ENCODE peak calls at places on chromosomes 2 and 18, in five cellular contexts. One of them, this sample, is unnamed.

GRCh38 chr2:28691774-28692281 is 59.8 kb upstream of the PPP1CB start:
- DNase-seq in adrenal gland: peak
- DNase-seq in uterus: peak
- DNase-seq in erythroblast: no peak
- DNase-seq in ovary: no peak
- DNase-seq in this sample: peak

GRCh38 chr18:78561757-78562445 is 417.7 kb upstream of the SALL3 start:
- DNase-seq in erythroblast: no peak
- DNase-seq in uterus: no peak
- DNase-seq in ovary: no peak
- DNase-seq in adrenal gland: no peak
- DNase-seq in this sample: no peak

GRCh38 chr2:170191166-170191872 is 13.4 kb downstream of the MYO3B start:
- DNase-seq in ovary: no peak
- DNase-seq in erythroblast: peak
- DNase-seq in adrenal gland: no peak
- DNase-seq in uterus: no peak
- DNase-seq in this sample: no peak

GRCh38 chr2:234258562-234259141 is 208.2 kb downstream of the SPP2 start:
- DNase-seq in erythroblast: no peak
- DNase-seq in uterus: no peak
- DNase-seq in adrenal gland: no peak
- DNase-seq in ovary: no peak
- DNase-seq in this sample: no peak

GRCh38 chr2:241248897-241249296 is 60.4 kb downstream of the ANO7 start:
- DNase-seq in erythroblast: no peak
- DNase-seq in uterus: no peak
- DNase-seq in ovary: no peak
- DNase-seq in adrenal gland: no peak
- DNase-seq in this sample: no peak

GRCh38 chr18:74525741-74526140 is 8.6 kb upstream of the CNDP1 start:
- DNase-seq in uterus: no peak
- DNase-seq in ovary: no peak
- DNase-seq in adrenal gland: no peak
- DNase-seq in erythroblast: no peak
- DNase-seq in this sample: no peak

GRCh38 chr2:190755796-190756415 is 107.0 kb downstream of the NAB1 start:
- DNase-seq in erythroblast: no peak
- DNase-seq in adrenal gland: no peak
- DNase-seq in uterus: no peak
- DNase-seq in ovary: no peak
- DNase-seq in this sample: no peak

GRCh38 chr2:216796096-216796840 is 63.6 kb downstream of the TNP1 start:
- DNase-seq in erythroblast: no peak
- DNase-seq in adrenal gland: no peak
- DNase-seq in ovary: no peak
- DNase-seq in uterus: no peak
- DNase-seq in this sample: no peak

GRCh38 chr18:24488824-24489493 is 28.5 kb downstream of the HRH4 start:
- DNase-seq in adrenal gland: no peak
- DNase-seq in erythroblast: peak
- DNase-seq in uterus: no peak
- DNase-seq in ovary: no peak
- DNase-seq in this sample: peak

GRCh38 chr18:35026407-35027061 is 14.7 kb upstream of the MAPRE2 start:
- DNase-seq in adrenal gland: no peak
- DNase-seq in erythroblast: peak
- DNase-seq in ovary: no peak
- DNase-seq in uterus: no peak
- DNase-seq in this sample: no peak

GRCh38 chr2:141610564-141610963 is 520.3 kb downstream of the LRP1B start:
- DNase-seq in ovary: no peak
- DNase-seq in uterus: no peak
- DNase-seq in erythroblast: no peak
- DNase-seq in adrenal gland: no peak
- DNase-seq in this sample: no peak

GRCh38 chr2:121480826-121481225 is 49.9 kb upstream of the RNU4ATAC start:
- DNase-seq in adrenal gland: no peak
- DNase-seq in ovary: peak
- DNase-seq in erythroblast: no peak
- DNase-seq in uterus: peak
- DNase-seq in this sample: no peak

GRCh38 chr2:241069821-241070281 is 32.2 kb downstream of the MTERF4 start:
- DNase-seq in erythroblast: no peak
- DNase-seq in adrenal gland: no peak
- DNase-seq in ovary: no peak
- DNase-seq in uterus: no peak
- DNase-seq in this sample: no peak

GRCh38 chr2:179104736-179105135 is 54.8 kb upstream of the CCDC141 start:
- DNase-seq in uterus: no peak
- DNase-seq in erythroblast: no peak
- DNase-seq in ovary: no peak
- DNase-seq in adrenal gland: no peak
- DNase-seq in this sample: no peak

GRCh38 chr2:50987914-50988313 is 44.0 kb downstream of the NRXN1 start:
- DNase-seq in erythroblast: no peak
- DNase-seq in uterus: no peak
- DNase-seq in ovary: no peak
- DNase-seq in adrenal gland: no peak
- DNase-seq in this sample: no peak

GRCh38 chr2:170883683-170884082 is 45.4 kb upstream of the GORASP2 start:
- DNase-seq in uterus: no peak
- DNase-seq in erythroblast: no peak
- DNase-seq in adrenal gland: no peak
- DNase-seq in ovary: no peak
- DNase-seq in this sample: no peak

GRCh38 chr2:18268400-18268799 is 292.1 kb downstream of the RDH14 start:
- DNase-seq in erythroblast: no peak
- DNase-seq in uterus: no peak
- DNase-seq in ovary: no peak
- DNase-seq in adrenal gland: no peak
- DNase-seq in this sample: no peak

GRCh38 chr2:106332054-106332453 is 136.2 kb downstream of the RGPD3 start:
- DNase-seq in erythroblast: no peak
- DNase-seq in uterus: no peak
- DNase-seq in ovary: no peak
- DNase-seq in adrenal gland: no peak
- DNase-seq in this sample: no peak

GRCh38 chr2:167748536-167748935 is 498.9 kb downstream of the STK39 start:
- DNase-seq in uterus: no peak
- DNase-seq in erythroblast: no peak
- DNase-seq in ovary: no peak
- DNase-seq in adrenal gland: no peak
- DNase-seq in this sample: no peak

GRCh38 chr18:55779711-55780590 is 192.0 kb upstream of the TCF4 start:
- DNase-seq in adrenal gland: peak
- DNase-seq in erythroblast: peak
- DNase-seq in uterus: peak
- DNase-seq in ovary: peak
- DNase-seq in this sample: no peak
- TF ChIP-seq POLR2A in adrenal gland: no peak
- TF ChIP-seq POLR2A in erythroblast: no peak
- TF ChIP-seq POLR2A in uterus: no peak
- TF ChIP-seq POLR2A in ovary: no peak
- TF ChIP-seq POLR2A in this sample: no peak

DNA sequence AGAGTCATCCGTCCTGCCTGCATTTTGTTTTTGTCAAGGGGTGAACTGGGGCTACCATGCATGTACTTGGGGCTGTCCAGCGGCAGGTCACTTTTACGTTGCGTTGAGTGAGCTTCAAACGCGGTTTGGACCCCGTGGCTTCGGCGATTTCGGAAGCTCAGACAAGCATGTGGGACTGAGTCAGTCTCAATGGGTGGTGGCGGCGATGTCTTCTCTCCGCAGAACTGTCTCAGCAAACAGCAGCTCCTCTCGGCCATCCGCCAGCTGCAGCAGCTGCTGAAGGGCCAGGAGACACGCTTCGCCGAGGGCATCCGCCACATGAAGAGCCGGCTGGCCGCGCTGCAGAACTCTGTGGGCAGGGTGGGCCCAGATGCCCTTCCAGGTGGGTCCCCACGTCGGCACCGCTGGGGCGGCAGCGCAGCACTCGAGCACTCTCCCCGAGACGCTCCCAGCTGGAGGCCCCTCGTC is 21.3 kb downstream of the FBLN7 start:
- DNase-seq in uterus: no peak
- DNase-seq in erythroblast: no peak
- DNase-seq in adrenal gland: no peak
- DNase-seq in ovary: no peak
- DNase-seq in this sample: no peak
- TF ChIP-seq POLR2A in uterus: no peak
- TF ChIP-seq POLR2A in erythroblast: no peak
- TF ChIP-seq POLR2A in adrenal gland: no peak
- TF ChIP-seq POLR2A in ovary: no peak
- TF ChIP-seq POLR2A in this sample: no peak

DNA sequence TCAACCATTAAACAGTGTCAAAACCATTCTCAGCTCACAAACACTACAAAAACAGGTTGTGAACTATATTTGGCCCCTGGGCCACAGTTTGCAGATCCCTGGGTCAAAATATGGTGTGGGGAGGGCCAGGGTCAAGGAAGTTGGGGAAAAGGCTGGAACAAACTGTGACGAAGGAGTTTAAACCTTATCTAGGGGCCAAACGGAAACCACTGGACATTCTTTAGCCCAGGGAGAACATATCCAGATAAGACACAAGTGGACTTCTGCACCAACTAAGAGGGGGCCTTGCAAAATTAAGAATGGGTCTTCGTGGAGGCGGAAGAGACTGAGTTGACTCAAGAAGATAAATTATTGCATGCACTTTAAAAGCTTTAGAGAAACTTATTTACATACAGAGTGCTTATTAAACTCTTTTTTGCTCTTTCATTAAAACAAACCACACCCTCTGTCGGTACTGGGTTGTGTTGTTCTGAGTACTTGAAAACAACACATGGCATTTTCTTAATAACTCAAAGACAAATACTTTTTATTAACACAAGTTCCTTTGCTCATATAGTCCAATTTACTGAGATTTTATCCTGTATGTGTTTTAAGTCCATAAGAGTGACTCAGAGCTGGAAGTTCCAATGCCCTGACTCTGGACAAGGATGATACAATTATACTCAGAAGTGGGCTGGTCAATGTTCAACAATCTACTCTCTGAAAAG is 5.3 kb upstream of the ASAP2 start:
- DNase-seq in uterus: no peak
- DNase-seq in erythroblast: no peak
- DNase-seq in adrenal gland: no peak
- DNase-seq in ovary: no peak
- DNase-seq in this sample: peak
- TF ChIP-seq POLR2A in uterus: no peak
- TF ChIP-seq POLR2A in erythroblast: no peak
- TF ChIP-seq POLR2A in adrenal gland: no peak
- TF ChIP-seq POLR2A in ovary: no peak
- TF ChIP-seq POLR2A in this sample: no peak

GRCh38 chr2:201136889-201137321 is 20.9 kb downstream of the CFLAR start:
- DNase-seq in erythroblast: no peak
- DNase-seq in ovary: no peak
- DNase-seq in adrenal gland: peak
- DNase-seq in uterus: no peak
- DNase-seq in this sample: no peak
- TF ChIP-seq POLR2A in erythroblast: no peak
- TF ChIP-seq POLR2A in ovary: no peak
- TF ChIP-seq POLR2A in adrenal gland: no peak
- TF ChIP-seq POLR2A in uterus: no peak
- TF ChIP-seq POLR2A in this sample: no peak

This sample was measured in H54.